ENCODE peak calls at places on chromosomes 7 and 10, in six cellular contexts. One of them, this sample, is unnamed.

GRCh38 chr10:43214071-43214955 is 52.6 kb downstream of the RASGEF1A start:
- DNase-seq in left lung: peak; percentile 66
- DNase-seq in nucleus accumbens: no peak
- DNase-seq in mesendoderm: peak; percentile 33
- DNase-seq in WTC11: no peak
- DNase-seq in naive B cell: no peak
- DNase-seq in this sample: no peak

GRCh38 chr7:70681847-70682350 is 450.0 kb upstream of the GALNT17 start:
- DNase-seq in mesendoderm: no peak
- DNase-seq in nucleus accumbens: no peak
- DNase-seq in left lung: no peak
- DNase-seq in WTC11: no peak
- DNase-seq in naive B cell: no peak
- DNase-seq in this sample: no peak

GRCh38 chr10:67697646-67698245 is 1.8 kb upstream of the CTNNA3 start:
- DNase-seq in naive B cell: peak; percentile 41
- DNase-seq in nucleus accumbens: no peak
- DNase-seq in left lung: no peak
- DNase-seq in mesendoderm: peak; percentile 50
- DNase-seq in WTC11: no peak
- DNase-seq in this sample: no peak

GRCh38 chr7:149774237-149775175 is 1.1 kb upstream of the ZNF467 start:
- DNase-seq in mesendoderm: peak; percentile 81
- DNase-seq in WTC11: no peak
- DNase-seq in left lung: peak; percentile 75
- DNase-seq in naive B cell: no peak
- DNase-seq in nucleus accumbens: no peak
- DNase-seq in this sample: no peak

GRCh38 chr10:102764340-102765257 is 20.9 kb downstream of the WBP1L start:
- DNase-seq in mesendoderm: no peak
- DNase-seq in nucleus accumbens: no peak
- DNase-seq in WTC11: no peak
- DNase-seq in naive B cell: no peak
- DNase-seq in left lung: no peak
- DNase-seq in this sample: no peak

GRCh38 chr10:14382531-14382930 is 51.8 kb upstream of the FRMD4A start:
- DNase-seq in nucleus accumbens: no peak
- DNase-seq in mesendoderm: no peak
- DNase-seq in WTC11: no peak
- DNase-seq in left lung: no peak
- DNase-seq in naive B cell: no peak
- DNase-seq in this sample: no peak

GRCh38 chr10:100812978-100813377 is 67.6 kb downstream of the PAX2 start:
- DNase-seq in nucleus accumbens: no peak
- DNase-seq in left lung: peak; percentile 17
- DNase-seq in mesendoderm: no peak
- DNase-seq in WTC11: no peak
- DNase-seq in naive B cell: no peak
- DNase-seq in this sample: no peak

GRCh38 chr10:79280956-79281355 is 66.3 kb upstream of the PPIF start:
- DNase-seq in nucleus accumbens: no peak
- DNase-seq in naive B cell: no peak
- DNase-seq in WTC11: no peak
- DNase-seq in mesendoderm: no peak
- DNase-seq in left lung: no peak
- DNase-seq in this sample: no peak

GRCh38 chr10:46094931-46095755 is 49.1 kb upstream of the MSMB start:
- DNase-seq in left lung: no peak
- DNase-seq in naive B cell: no peak
- DNase-seq in nucleus accumbens: no peak
- DNase-seq in WTC11: no peak
- DNase-seq in mesendoderm: peak; percentile 73
- DNase-seq in this sample: no peak

GRCh38 chr10:19629559-19629958 is 186.7 kb upstream of the PLXDC2 start:
- DNase-seq in WTC11: peak; percentile 18
- DNase-seq in left lung: peak; percentile 66
- DNase-seq in mesendoderm: peak; percentile 38
- DNase-seq in nucleus accumbens: peak; percentile 22
- DNase-seq in naive B cell: no peak
- DNase-seq in this sample: peak; percentile 33

GRCh38 chr10:22824984-22825383 is 102.9 kb upstream of the ARMC3 start:
- DNase-seq in left lung: no peak
- DNase-seq in WTC11: no peak
- DNase-seq in naive B cell: no peak
- DNase-seq in mesendoderm: no peak
- DNase-seq in nucleus accumbens: no peak
- DNase-seq in this sample: no peak

GRCh38 chr7:12686234-12686893 is 1.1 kb upstream of the ARL4A start:
- DNase-seq in naive B cell: peak; percentile 99
- DNase-seq in left lung: peak; percentile 97
- DNase-seq in nucleus accumbens: peak; percentile 40
- DNase-seq in mesendoderm: peak; percentile 97
- DNase-seq in WTC11: peak; percentile 94
- DNase-seq in this sample: peak; percentile 64

GRCh38 chr7:117001283-117001682 is 48.0 kb downstream of the ST7 start:
- DNase-seq in left lung: no peak
- DNase-seq in nucleus accumbens: no peak
- DNase-seq in WTC11: no peak
- DNase-seq in naive B cell: no peak
- DNase-seq in mesendoderm: no peak
- DNase-seq in this sample: no peak

GRCh38 chr7:111137296-111138195 is 46.6 kb downstream of the LRRN3 start:
- DNase-seq in nucleus accumbens: no peak
- DNase-seq in mesendoderm: peak; percentile 3
- DNase-seq in WTC11: no peak
- DNase-seq in left lung: no peak
- DNase-seq in naive B cell: peak; percentile 36
- DNase-seq in this sample: no peak

GRCh38 chr10:61492596-61492995 is 39.4 kb upstream of the TMEM26 start:
- DNase-seq in WTC11: no peak
- DNase-seq in left lung: no peak
- DNase-seq in mesendoderm: no peak
- DNase-seq in naive B cell: no peak
- DNase-seq in nucleus accumbens: no peak
- DNase-seq in this sample: no peak

GRCh38 chr7:4820968-4821471 is 40.8 kb downstream of the PAPOLB start:
- DNase-seq in WTC11: no peak
- DNase-seq in nucleus accumbens: no peak
- DNase-seq in naive B cell: no peak
- DNase-seq in left lung: no peak
- DNase-seq in mesendoderm: no peak
- DNase-seq in this sample: no peak

GRCh38 chr10:32980558-32981468 is 22.8 kb upstream of the ITGB1 start:
- DNase-seq in left lung: peak; percentile 96
- DNase-seq in mesendoderm: peak; percentile 96
- DNase-seq in nucleus accumbens: peak; percentile 72
- DNase-seq in naive B cell: peak; percentile 51
- DNase-seq in WTC11: peak; percentile 76
- DNase-seq in this sample: peak; percentile 30

GRCh38 chr10:127410030-127410429 is 139.1 kb upstream of the NPS start:
- DNase-seq in naive B cell: no peak
- DNase-seq in nucleus accumbens: no peak
- DNase-seq in WTC11: no peak
- DNase-seq in left lung: no peak
- DNase-seq in mesendoderm: no peak
- DNase-seq in this sample: no peak

This sample was measured in substantia nigra.